ENCODE peak calls at places on chromosome 16, in eight cellular contexts. G is PC-3, A is fibroblast of lung, H is GM23338, S is K562, Z is SK-N-SH, I is PC-9, T is hepatocyte. W is an unnamed sample.
A peak's percentile ranks its signal among the peaks of the same experiment; 100 is the strongest.

GRCh38 chr16:50692999-50693781 is at the start of gene NOD2:
- DNase-seq in G (no peak), A (no peak), H (peak; percentile 68), S (peak; percentile 67), Z (peak; percentile 91), I (no peak), T (peak; percentile 34), W (peak; percentile 10)

GRCh38 chr16:30136971-30137601 is 14.1 kb upstream of the MAPK3 start:
- DNase-seq in G (no peak), A (no peak), H (no peak), S (no peak), Z (no peak), I (no peak), T (no peak), W (no peak)

GRCh38 chr16:23384878-23385277 is 68.1 kb downstream of the COG7 start:
- DNase-seq in G (no peak), A (no peak), H (no peak), S (no peak), Z (no peak), I (no peak), T (no peak), W (peak; percentile 40)

GRCh38 chr16:3690991-3691720 is 26.2 kb downstream of the TRAP1 start:
- DNase-seq in G (no peak), A (peak; percentile 14), H (peak; percentile 46), S (no peak), Z (no peak), I (no peak), T (no peak), W (no peak)

GRCh38 chr16:11296706-11297491 is 15.8 kb upstream of the PRM1 start:
- DNase-seq in G (no peak), A (peak; percentile 50), H (no peak), S (no peak), Z (no peak), I (no peak), T (peak; percentile 52), W (peak; percentile 46)

GRCh38 chr16:57616871-57617270 is 11.6 kb upstream of the ADGRG1 start:
- DNase-seq in G (no peak), A (no peak), H (no peak), S (no peak), Z (peak; percentile 17), I (no peak), T (no peak), W (no peak)

GRCh38 chr16:54487933-54488332 is 201.3 kb upstream of the IRX3 start:
- DNase-seq in G (no peak), A (no peak), H (no peak), S (no peak), Z (no peak), I (no peak), T (no peak), W (no peak)

GRCh38 chr16:65532846-65533245 is 411.0 kb upstream of the CDH11 start:
- DNase-seq in G (no peak), A (no peak), H (no peak), S (no peak), Z (no peak), I (no peak), T (no peak), W (no peak)

GRCh38 chr16:12002447-12003006 is 26.0 kb downstream of the SNX29 start:
- DNase-seq in G (no peak), A (peak; percentile 77), H (no peak), S (peak; percentile 34), Z (no peak), I (no peak), T (peak; percentile 41), W (peak; percentile 78)

GRCh38 chr16:69243479-69243878 is 56.5 kb downstream of the SNTB2 start:
- DNase-seq in G (no peak), A (peak; percentile 75), H (no peak), S (no peak), Z (no peak), I (no peak), T (no peak), W (peak; percentile 82)

GRCh38 chr16:71389330-71389729 is 30.8 kb downstream of the CALB2 start:
- DNase-seq in G (no peak), A (no peak), H (no peak), S (no peak), Z (no peak), I (no peak), T (no peak), W (no peak)

GRCh38 chr16:57386381-57386951 is 14.2 kb downstream of the CX3CL1 start:
- DNase-seq in G (no peak), A (peak; percentile 59), H (no peak), S (no peak), Z (no peak), I (no peak), T (no peak), W (no peak)

GRCh38 chr16:88613293-88613692 is 25.1 kb upstream of the IL17C start:
- DNase-seq in G (no peak), A (no peak), H (no peak), S (peak; percentile 67), Z (no peak), I (peak; percentile 8), T (no peak), W (no peak)
- H3K79me2 ChIP-seq in G (no peaks in the 10 kb centered on the region), A (peaks cover 2% of the 10 kb centered on the region), H (peaks cover 27% of the 10 kb centered on the region), S (peaks cover 37% of the 10 kb centered on the region), Z (peaks cover 22% of the 10 kb centered on the region), I (no peaks in the 10 kb centered on the region), T (peaks cover 6% of the 10 kb centered on the region), W (peaks cover 30% of the 10 kb centered on the region)

GRCh38 chr16:1667271-1667670 is 10.8 kb upstream of the JPT2 start:
- DNase-seq in G (no peak), A (no peak), H (no peak), S (no peak), Z (no peak), I (no peak), T (no peak), W (no peak)
- TF ChIP-seq CTCF in G (no peak), A (no peak), H (no peak), S (no peak), Z (no peak), I (no peak), T (no peak), W (no peak)

DNA sequence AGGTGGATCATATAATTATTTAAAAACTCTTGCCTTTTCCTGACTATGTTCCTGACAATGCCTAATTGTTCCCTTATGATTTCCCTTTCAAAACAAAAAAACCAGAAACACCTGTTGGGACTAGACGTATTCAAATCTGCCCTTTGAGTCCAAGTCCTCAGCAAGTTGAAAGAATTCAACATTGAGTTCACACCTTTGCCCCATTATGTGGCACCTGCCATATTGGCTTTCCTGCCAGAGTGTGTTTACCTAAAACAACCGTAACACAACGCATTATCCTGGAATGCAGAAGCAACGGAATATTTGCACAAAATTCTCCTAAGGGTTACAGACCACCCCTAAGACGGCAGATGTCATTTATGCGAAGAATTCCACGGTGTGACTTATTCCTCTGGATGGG is 105.9 kb downstream of the ZFHX3 start:
- DNase-seq in G (no peak), A (no peak), H (no peak), S (no peak), Z (no peak), I (no peak), T (no peak), W (no peak)
- H3K79me2 ChIP-seq in G (peaks cover 49% of the 10 kb centered on the region), A (peaks cover 57% of the 10 kb centered on the region), H (no peaks in the 10 kb centered on the region), S (no peaks in the 10 kb centered on the region), Z (peaks cover 98% of the 10 kb centered on the region), I (peaks cover 51% of the 10 kb centered on the region), T (peaks cover 94% of the 10 kb centered on the region), W (peaks cover 65% of the 10 kb centered on the region)

GRCh38 chr16:58678716-58679115 is 5.9 kb downstream of the SLC38A7 start:
- DNase-seq in G (peak; percentile 44), A (peak; percentile 24), H (no peak), S (no peak), Z (no peak), I (peak; percentile 49), T (no peak), W (no peak)
- TF ChIP-seq CTCF in G (peak; percentile 51), A (peak; percentile 22), H (peak; percentile 19), S (no peak), Z (peak; percentile 44), I (no peak), T (no peak), W (no peak)

DNA sequence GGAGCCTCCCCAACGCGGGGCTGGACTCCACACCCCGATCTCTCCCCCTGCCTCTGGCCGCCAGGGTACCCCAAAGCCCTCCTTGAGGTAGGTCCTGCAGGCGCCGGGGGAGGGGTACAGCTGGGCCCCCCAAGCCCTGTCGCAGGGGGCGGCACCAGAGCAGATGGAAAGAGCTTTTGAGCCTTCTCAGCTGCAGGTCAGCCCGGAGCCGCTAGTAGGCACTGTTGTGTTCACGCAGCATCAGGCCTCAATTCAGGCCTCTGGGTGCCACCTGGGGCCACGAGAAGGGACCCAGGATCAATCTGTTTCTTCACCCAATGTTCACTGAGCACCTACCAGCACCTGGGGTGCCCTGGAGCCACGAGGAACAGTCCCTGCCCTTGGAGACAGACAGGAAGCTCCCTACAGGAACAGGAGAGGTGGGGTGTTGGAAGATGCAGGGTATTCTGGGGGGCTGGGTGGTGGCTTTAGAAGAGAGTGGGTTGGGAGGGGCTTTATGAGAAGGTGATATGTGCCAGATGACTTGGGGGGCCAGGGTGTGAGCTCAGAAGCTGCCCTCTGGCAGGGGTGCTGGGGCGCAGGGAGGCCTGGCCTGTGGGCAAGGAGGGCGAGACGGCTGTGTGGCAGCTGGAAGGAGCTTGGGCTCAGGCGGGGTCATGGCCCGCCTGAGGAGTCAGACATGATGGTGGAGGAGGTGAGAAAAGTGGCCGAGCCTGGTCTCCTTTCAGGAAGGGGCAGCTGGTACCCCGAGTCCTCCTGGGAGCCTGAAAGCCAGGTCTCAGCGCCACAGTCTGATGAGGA is 122.0 kb upstream of the GSE1 start:
- DNase-seq in G (peak; percentile 9), A (no peak), H (peak; percentile 76), S (peak; percentile 84), Z (no peak), I (no peak), T (peak; percentile 30), W (no peak)
- H3K79me2 ChIP-seq in G (no peaks in the 10 kb centered on the region), A (no peaks in the 10 kb centered on the region), H (no peaks in the 10 kb centered on the region), S (peaks cover 34% of the 10 kb centered on the region), Z (no peaks in the 10 kb centered on the region), I (no peaks in the 10 kb centered on the region), T (peaks cover 5% of the 10 kb centered on the region), W (no peaks in the 10 kb centered on the region)

DNA sequence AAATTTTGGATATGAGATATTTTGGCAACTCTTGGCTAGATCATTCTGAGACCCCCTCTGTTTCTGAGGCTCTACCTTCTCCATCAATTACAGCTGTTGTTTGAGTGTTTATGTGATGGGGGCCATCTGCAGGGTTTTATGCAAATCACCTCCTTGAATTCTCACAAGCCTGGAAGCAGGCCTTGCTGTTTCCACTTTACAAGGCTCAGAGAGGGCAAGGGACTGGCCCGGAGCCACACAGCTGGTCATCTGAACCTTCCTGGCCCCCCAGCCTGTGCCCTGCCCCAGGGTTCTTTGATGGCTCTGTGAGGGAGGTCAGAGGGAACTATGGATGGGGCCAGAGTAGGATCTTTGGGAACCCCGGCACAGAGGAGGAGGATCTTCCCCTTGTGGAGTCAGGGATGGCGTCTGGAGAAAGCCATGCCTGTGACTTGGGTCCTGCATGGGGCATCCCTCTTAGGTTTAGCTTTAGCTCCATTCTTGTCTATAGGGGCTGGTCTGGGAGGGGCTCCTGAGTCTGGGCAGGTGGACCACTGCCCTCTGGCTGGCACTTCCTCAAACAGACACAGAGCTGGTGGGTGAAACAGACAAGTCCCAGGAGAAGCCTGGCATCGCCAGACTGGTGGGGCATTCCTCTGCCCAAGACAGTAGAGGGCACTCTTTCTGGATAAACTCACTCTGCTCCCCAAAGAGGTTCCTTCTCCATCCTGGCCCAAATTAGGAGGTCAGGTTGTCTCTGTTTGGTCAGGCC is 26.2 kb downstream of the IL21R start:
- DNase-seq in G (no peak), A (no peak), H (no peak), S (no peak), Z (no peak), I (no peak), T (no peak), W (no peak)
- TF ChIP-seq CTCF in G (peak; percentile 38), A (no peak), H (peak; percentile 42), S (peak; percentile 4), Z (peak; percentile 18), I (no peak), T (no peak), W (no peak)